ENCODE peak calls at places on chromosomes 7 and 10, in four cellular contexts. One of them, this sample, is unnamed.
A peak's percentile ranks its signal among the peaks of the same experiment; 100 is the strongest.

GRCh38 chr7:104943502-104944343 is 70.3 kb upstream of the KMT2E start:
- DNase-seq in T-helper 2 cell: peak; percentile 72
- DNase-seq in activated CD4-positive, alpha-beta T cell treated with anti-CD3 and anti-CD28 coated beads for 36 hours: peak; percentile 87
- DNase-seq in prostate gland: peak; percentile 80
- DNase-seq in this sample: peak; percentile 53

GRCh38 chr10:122546242-122546641 is 14.3 kb upstream of the DMBT1 start:
- DNase-seq in T-helper 2 cell: no peak
- DNase-seq in prostate gland: no peak
- DNase-seq in activated CD4-positive, alpha-beta T cell treated with anti-CD3 and anti-CD28 coated beads for 36 hours: no peak
- DNase-seq in this sample: no peak

GRCh38 chr7:30028749-30029635 is 780 bp downstream of the PLEKHA8 start:
- DNase-seq in activated CD4-positive, alpha-beta T cell treated with anti-CD3 and anti-CD28 coated beads for 36 hours: peak; percentile 47
- DNase-seq in prostate gland: peak; percentile 30
- DNase-seq in T-helper 2 cell: peak; percentile 34
- DNase-seq in this sample: no peak

GRCh38 chr7:102008535-102009262 is 191.3 kb downstream of the CUX1 start:
- DNase-seq in activated CD4-positive, alpha-beta T cell treated with anti-CD3 and anti-CD28 coated beads for 36 hours: no peak
- DNase-seq in prostate gland: no peak
- DNase-seq in T-helper 2 cell: no peak
- DNase-seq in this sample: no peak

GRCh38 chr7:157752832-157753291 is 416.1 kb downstream of the DNAJB6 start:
- DNase-seq in prostate gland: no peak
- DNase-seq in T-helper 2 cell: no peak
- DNase-seq in activated CD4-positive, alpha-beta T cell treated with anti-CD3 and anti-CD28 coated beads for 36 hours: no peak
- DNase-seq in this sample: no peak

GRCh38 chr7:155002411-155003214 is at the start of gene PAXIP1:
- DNase-seq in T-helper 2 cell: peak; percentile 72
- DNase-seq in activated CD4-positive, alpha-beta T cell treated with anti-CD3 and anti-CD28 coated beads for 36 hours: peak; percentile 70
- DNase-seq in prostate gland: peak; percentile 15
- DNase-seq in this sample: peak; percentile 45

GRCh38 chr10:124734311-124735166 is 9.6 kb downstream of the FAM53B start:
- DNase-seq in activated CD4-positive, alpha-beta T cell treated with anti-CD3 and anti-CD28 coated beads for 36 hours: peak; percentile 67
- DNase-seq in T-helper 2 cell: peak; percentile 58
- DNase-seq in prostate gland: no peak
- DNase-seq in this sample: no peak

GRCh38 chr10:78944658-78945333 is 124.0 kb upstream of the ZMIZ1 start:
- DNase-seq in T-helper 2 cell: no peak
- DNase-seq in prostate gland: no peak
- DNase-seq in activated CD4-positive, alpha-beta T cell treated with anti-CD3 and anti-CD28 coated beads for 36 hours: no peak
- DNase-seq in this sample: no peak

GRCh38 chr7:92633211-92633906 is 43.2 kb upstream of the FAM133B start:
- DNase-seq in activated CD4-positive, alpha-beta T cell treated with anti-CD3 and anti-CD28 coated beads for 36 hours: peak; percentile 46
- DNase-seq in prostate gland: peak; percentile 38
- DNase-seq in T-helper 2 cell: no peak
- DNase-seq in this sample: no peak

GRCh38 chr10:86755740-86756510 is 494 bp upstream of the BMPR1A start:
- DNase-seq in T-helper 2 cell: peak; percentile 79
- DNase-seq in prostate gland: peak; percentile 61
- DNase-seq in activated CD4-positive, alpha-beta T cell treated with anti-CD3 and anti-CD28 coated beads for 36 hours: peak; percentile 93
- DNase-seq in this sample: peak; percentile 90

GRCh38 chr7:25834050-25834449 is 317.9 kb upstream of the NFE2L3 start:
- DNase-seq in T-helper 2 cell: no peak
- DNase-seq in prostate gland: no peak
- DNase-seq in activated CD4-positive, alpha-beta T cell treated with anti-CD3 and anti-CD28 coated beads for 36 hours: no peak
- DNase-seq in this sample: no peak

GRCh38 chr7:57388761-57389160 is 61.2 kb upstream of the ZNF716 start:
- DNase-seq in prostate gland: no peak
- DNase-seq in T-helper 2 cell: no peak
- DNase-seq in activated CD4-positive, alpha-beta T cell treated with anti-CD3 and anti-CD28 coated beads for 36 hours: no peak
- DNase-seq in this sample: no peak

GRCh38 chr10:67079126-67079525 is 153.3 kb downstream of the LRRTM3 start:
- DNase-seq in prostate gland: no peak
- DNase-seq in T-helper 2 cell: no peak
- DNase-seq in activated CD4-positive, alpha-beta T cell treated with anti-CD3 and anti-CD28 coated beads for 36 hours: no peak
- DNase-seq in this sample: no peak

GRCh38 chr10:90175161-90175681 is 473.8 kb downstream of the KIF20B start:
- DNase-seq in prostate gland: no peak
- DNase-seq in activated CD4-positive, alpha-beta T cell treated with anti-CD3 and anti-CD28 coated beads for 36 hours: no peak
- DNase-seq in T-helper 2 cell: no peak
- DNase-seq in this sample: no peak

GRCh38 chr10:44864042-44864436 is 47.1 kb upstream of the TMEM72 start:
- DNase-seq in activated CD4-positive, alpha-beta T cell treated with anti-CD3 and anti-CD28 coated beads for 36 hours: peak; percentile 57
- DNase-seq in T-helper 2 cell: no peak
- DNase-seq in prostate gland: no peak
- DNase-seq in this sample: no peak

GRCh38 chr10:110222896-110223675 is 15.7 kb downstream of the MXI1 start:
- DNase-seq in T-helper 2 cell: no peak
- DNase-seq in activated CD4-positive, alpha-beta T cell treated with anti-CD3 and anti-CD28 coated beads for 36 hours: no peak
- DNase-seq in prostate gland: no peak
- DNase-seq in this sample: no peak

GRCh38 chr7:153022796-153023592 is 263.4 kb downstream of the ACTR3B start:
- DNase-seq in prostate gland: no peak
- DNase-seq in T-helper 2 cell: no peak
- DNase-seq in activated CD4-positive, alpha-beta T cell treated with anti-CD3 and anti-CD28 coated beads for 36 hours: no peak
- DNase-seq in this sample: no peak

GRCh38 chr10:117334075-117334474 is 41.2 kb downstream of the PDZD8 start:
- DNase-seq in T-helper 2 cell: no peak
- DNase-seq in activated CD4-positive, alpha-beta T cell treated with anti-CD3 and anti-CD28 coated beads for 36 hours: no peak
- DNase-seq in prostate gland: no peak
- DNase-seq in this sample: no peak

GRCh38 chr7:18520450-18521235 is 25.1 kb downstream of the HDAC9 start:
- DNase-seq in T-helper 2 cell: no peak
- DNase-seq in prostate gland: no peak
- DNase-seq in activated CD4-positive, alpha-beta T cell treated with anti-CD3 and anti-CD28 coated beads for 36 hours: no peak
- DNase-seq in this sample: no peak

GRCh38 chr10:110209399-110209925 is 2.1 kb downstream of the MXI1 start:
- DNase-seq in T-helper 2 cell: peak; percentile 75
- DNase-seq in prostate gland: peak; percentile 48
- DNase-seq in activated CD4-positive, alpha-beta T cell treated with anti-CD3 and anti-CD28 coated beads for 36 hours: peak; percentile 89
- DNase-seq in this sample: peak; percentile 42

GRCh38 chr7:73918926-73919693 is 58.2 kb downstream of the TMEM270 start:
- DNase-seq in activated CD4-positive, alpha-beta T cell treated with anti-CD3 and anti-CD28 coated beads for 36 hours: no peak
- DNase-seq in prostate gland: no peak
- DNase-seq in T-helper 2 cell: no peak
- DNase-seq in this sample: no peak

GRCh38 chr10:118041316-118041715 is 5.4 kb downstream of the RAB11FIP2 start:
- DNase-seq in prostate gland: no peak
- DNase-seq in T-helper 2 cell: no peak
- DNase-seq in activated CD4-positive, alpha-beta T cell treated with anti-CD3 and anti-CD28 coated beads for 36 hours: no peak
- DNase-seq in this sample: no peak

GRCh38 chr7:154640266-154640865 is 362.6 kb downstream of the PAXIP1 start:
- DNase-seq in activated CD4-positive, alpha-beta T cell treated with anti-CD3 and anti-CD28 coated beads for 36 hours: no peak
- DNase-seq in prostate gland: no peak
- DNase-seq in T-helper 2 cell: no peak
- DNase-seq in this sample: no peak